ENCODE peak calls at places on chromosomes 13 and 19, in seven cellular contexts. Q is K562, H is gastrocnemius medialis, Z is pancreas, A is mucosa of descending colon, X is astrocyte of the spinal cord, D is AG10803. J is an unnamed sample.
A peak's percentile ranks its signal among the peaks of the same experiment; 100 is the strongest.

GRCh38 chr19:7986321-7987083 is 18.9 kb downstream of the ELAVL1 start:
- DNase-seq in X (peak; percentile 74), A (no peak), H (peak; percentile 58), Z (no peak), Q (no peak), D (peak; percentile 61), J (no peak)

GRCh38 chr19:19485161-19485997 is 30.0 kb downstream of the TSSK6 start:
- DNase-seq in H (no peak), Z (no peak), D (peak; percentile 47), A (no peak), Q (no peak), X (peak; percentile 35), J (peak; percentile 75)

GRCh38 chr13:77359171-77359570 is 32.3 kb upstream of the MYCBP2 start:
- DNase-seq in H (no peak), A (no peak), Q (no peak), X (no peak), D (peak; percentile 23), Z (no peak), J (no peak)

GRCh38 chr19:4580961-4581380 is 21.5 kb upstream of the SEMA6B start:
- DNase-seq in H (no peak), Q (no peak), Z (no peak), D (no peak), X (no peak), A (no peak), J (peak; percentile 70)

GRCh38 chr19:6035026-6035425 is 57.1 kb upstream of the RANBP3 start:
- DNase-seq in H (no peak), Q (no peak), D (no peak), A (no peak), X (no peak), Z (no peak), J (peak; percentile 18)

GRCh38 chr19:31261019-31261595 is 88.1 kb downstream of the TSHZ3 start:
- DNase-seq in A (no peak), D (peak; percentile 15), X (no peak), Q (no peak), Z (no peak), H (no peak), J (peak; percentile 57)

GRCh38 chr19:58460039-58460438 is 6.8 kb upstream of the ZNF324 start:
- DNase-seq in A (no peak), Q (no peak), X (no peak), Z (no peak), H (no peak), D (no peak), J (no peak)

GRCh38 chr19:5828661-5829566 is 10.6 kb downstream of the FUT6 start:
- DNase-seq in H (no peak), Z (peak; percentile 45), Q (peak; percentile 34), A (no peak), D (no peak), X (no peak), J (no peak)

GRCh38 chr19:17220207-17220758 is 5.1 kb downstream of the USE1 start:
- DNase-seq in X (peak; percentile 79), Q (peak; percentile 85), A (peak; percentile 47), D (peak; percentile 72), Z (no peak), H (no peak), J (no peak)

GRCh38 chr19:7918615-7919421 is 1.3 kb upstream of the SNAPC2 start:
- DNase-seq in Z (no peak), H (no peak), A (no peak), D (no peak), Q (no peak), X (no peak), J (peak; percentile 79)

GRCh38 chr13:78022164-78022877 is 103.7 kb upstream of the EDNRB start:
- DNase-seq in A (peak; percentile 21), Z (no peak), X (peak; percentile 48), Q (no peak), H (peak; percentile 16), D (peak; percentile 35), J (no peak)

GRCh38 chr13:51451134-51451466 is 1.7 kb downstream of the INTS6 start:
- DNase-seq in H (no peak), Z (no peak), Q (no peak), X (no peak), A (no peak), D (no peak), J (no peak)

GRCh38 chr13:105962080-105962479 is 573.4 kb downstream of the EFNB2 start:
- DNase-seq in X (no peak), A (peak; percentile 23), D (no peak), Q (no peak), H (no peak), Z (no peak), J (no peak)

GRCh38 chr13:46289260-46289955 is 77.7 kb downstream of the LRRC63 start:
- DNase-seq in H (no peak), D (peak; percentile 46), A (no peak), X (no peak), Q (no peak), Z (no peak), J (no peak)

GRCh38 chr13:46286972-46287371 is 75.2 kb downstream of the LRRC63 start:
- DNase-seq in Z (no peak), D (no peak), Q (no peak), H (no peak), X (no peak), A (no peak), J (no peak)

DNA sequence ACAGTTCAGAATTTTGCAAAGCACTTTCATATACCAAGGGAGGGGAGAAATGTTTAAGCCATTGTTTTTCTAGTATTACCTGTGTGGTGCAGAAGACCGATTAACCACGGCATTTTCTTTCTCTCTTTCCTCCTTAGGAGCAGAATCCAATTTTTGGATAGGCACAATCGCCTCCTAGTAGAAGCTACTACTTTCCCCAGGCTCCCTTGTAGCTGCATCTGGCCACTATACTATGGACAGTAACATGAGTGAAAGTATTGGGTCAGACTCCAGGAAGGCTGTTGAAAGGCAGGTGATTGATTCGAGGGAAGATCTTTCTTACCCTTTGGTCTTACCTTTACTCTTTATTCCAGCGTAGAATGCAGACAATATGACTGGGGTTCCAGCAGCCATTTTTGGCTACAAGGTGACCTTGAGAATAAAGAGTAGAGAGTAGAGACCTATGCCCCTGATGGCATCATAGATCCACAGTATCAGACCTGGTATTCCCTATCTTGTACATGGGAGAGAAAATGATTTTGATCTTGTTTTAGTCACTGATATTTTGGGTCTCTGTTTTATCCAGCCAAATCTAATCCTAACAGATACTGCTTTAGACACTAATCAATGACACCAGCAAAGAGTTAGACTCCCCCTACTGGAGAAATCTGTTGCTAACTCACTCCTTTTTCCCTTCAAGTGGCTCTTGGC is 77.0 kb downstream of the LRRC63 start:
- DNase-seq in X (peak; percentile 45), Q (peak; percentile 63), D (peak; percentile 52), H (no peak), A (peak; percentile 12), Z (no peak), J (no peak)
- TF ChIP-seq CTCF in X (peak; percentile 78), Q (peak; percentile 52), D (peak; percentile 89), H (no peak), A (peak; percentile 24), Z (peak; percentile 43), J (peak; percentile 35)

GRCh38 chr13:98941118-98941517 is 36.7 kb downstream of the DOCK9 start:
- DNase-seq in Q (no peak), D (no peak), A (no peak), X (no peak), Z (no peak), H (no peak), J (no peak)
- H3K4me3 ChIP-seq in Q (no peak overlapping the region), D (no peak overlapping the region), A (no peak overlapping the region), X (no peak overlapping the region), Z (no peak overlapping the region), H (no peak overlapping the region), J (no peak overlapping the region)

DNA sequence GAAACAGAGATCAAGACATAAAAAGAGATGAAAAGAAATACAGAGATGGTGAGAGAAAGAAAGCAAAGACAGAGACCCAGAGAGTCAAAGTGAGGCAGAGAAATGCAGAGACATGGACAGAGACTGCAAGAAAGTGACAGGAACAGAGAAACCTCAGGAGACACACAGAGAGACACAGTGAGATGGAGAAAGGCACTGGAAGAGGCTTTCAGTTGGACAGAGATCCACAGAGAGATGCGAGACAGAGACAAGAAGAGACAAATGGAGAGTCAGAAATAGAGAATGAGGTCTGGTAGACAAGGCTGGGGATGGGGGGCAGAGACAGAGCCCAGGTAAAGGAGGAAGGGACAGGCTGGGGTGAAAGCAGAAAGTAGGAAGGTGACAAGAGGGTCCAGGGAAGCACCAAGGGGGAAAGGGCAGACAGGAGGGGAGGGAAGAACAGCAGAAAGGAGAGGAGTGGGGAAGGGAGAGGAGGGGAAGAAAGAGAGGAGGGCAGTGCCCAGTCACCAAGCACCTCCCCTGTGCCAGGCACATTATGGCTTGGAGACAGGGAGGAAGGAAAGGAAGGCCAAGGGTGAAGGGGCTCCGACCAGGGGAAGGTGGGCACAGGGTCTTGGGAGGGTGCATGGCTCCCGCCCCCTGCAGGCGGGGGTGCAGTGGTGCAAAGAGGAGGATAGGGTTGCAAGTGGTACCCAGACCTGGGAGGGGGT is 38.5 kb downstream of the DEDD2 start:
- DNase-seq in D (no peak), X (no peak), Z (no peak), Q (peak; percentile 37), A (no peak), H (no peak), J (peak; percentile 8)
- TF ChIP-seq CTCF in D (peak; percentile 37), X (peak; percentile 47), Z (no peak), Q (peak; percentile 43), A (no peak), H (no peak), J (no peak)

DNA sequence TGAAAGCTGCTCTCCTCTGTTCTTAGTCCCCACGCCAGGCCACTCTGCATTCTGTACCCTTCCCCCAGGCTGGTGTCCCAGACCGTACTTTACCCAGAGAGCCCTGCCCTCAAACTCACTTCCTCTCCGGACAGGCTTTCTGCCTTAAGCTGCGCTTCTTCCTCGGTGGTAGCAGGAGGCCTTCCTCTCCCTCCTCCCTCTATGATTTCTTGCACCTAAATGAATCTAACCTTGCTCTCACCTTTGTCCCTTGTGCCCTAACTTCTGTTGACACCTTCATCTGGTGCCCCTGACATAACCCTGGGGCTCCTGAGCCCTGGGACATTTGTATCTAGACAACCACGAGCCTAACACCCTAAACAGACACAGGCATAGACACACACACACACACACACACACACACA is 29.6 kb upstream of the CEACAM21 start:
- DNase-seq in H (peak; percentile 21), A (peak; percentile 42), D (no peak), Q (no peak), X (no peak), Z (no peak), J (no peak)
- H3K4me3 ChIP-seq in H (no peak overlapping the region), A (no peak overlapping the region), D (no peak overlapping the region), Q (no peak overlapping the region), X (no peak overlapping the region), Z (no peak overlapping the region), J (peak overlapping the region; percentile 29)

DNA sequence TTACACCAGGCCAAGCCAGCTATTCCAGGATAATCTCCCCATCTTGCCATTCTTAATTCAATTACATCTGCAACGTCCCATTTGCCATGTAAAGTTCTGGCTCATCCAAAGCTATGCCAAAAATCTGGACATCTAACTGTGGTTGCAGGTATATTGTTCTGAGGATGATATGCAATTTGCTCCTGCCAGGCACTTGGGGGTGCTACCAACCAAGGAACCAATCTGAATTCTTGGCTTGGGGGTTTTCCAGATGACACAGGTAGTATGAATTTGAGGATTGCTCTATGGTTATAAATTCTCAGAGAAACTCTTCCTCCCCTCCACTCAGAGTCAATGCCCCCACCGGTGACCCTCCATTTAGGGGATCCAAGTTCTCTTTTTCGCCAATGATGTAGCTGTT is 33.0 kb downstream of the CRYL1 start:
- DNase-seq in Q (peak; percentile 53), A (peak; percentile 18), Z (no peak), H (no peak), X (no peak), D (no peak), J (no peak)
- TF ChIP-seq CTCF in Q (peak; percentile 68), A (no peak), Z (peak; percentile 10), H (no peak), X (no peak), D (no peak), J (no peak)